ENCODE peak calls at places on chromosome 15, in five cellular contexts. One of them, this sample, is unnamed.

GRCh38 chr15:63833246-63833696 is 477 bp downstream of the HERC1 start:
- DNase-seq in SK-N-SH: peak; percentile 80
- DNase-seq in adrenal gland: peak; percentile 65
- DNase-seq in A549: no peak
- DNase-seq in AG04450: no peak
- DNase-seq in this sample: peak; percentile 40

GRCh38 chr15:33068007-33068441 is 126.5 kb downstream of the FMN1 start:
- DNase-seq in A549: peak; percentile 67
- DNase-seq in adrenal gland: peak; percentile 68
- DNase-seq in SK-N-SH: peak; percentile 42
- DNase-seq in AG04450: no peak
- DNase-seq in this sample: peak; percentile 87

GRCh38 chr15:66390670-66391069 is 4.0 kb downstream of the MAP2K1 start:
- DNase-seq in A549: no peak
- DNase-seq in SK-N-SH: no peak
- DNase-seq in AG04450: no peak
- DNase-seq in adrenal gland: no peak
- DNase-seq in this sample: no peak

GRCh38 chr15:68699881-68700394 is 120.8 kb downstream of the ANP32A start:
- DNase-seq in AG04450: no peak
- DNase-seq in adrenal gland: no peak
- DNase-seq in A549: no peak
- DNase-seq in SK-N-SH: no peak
- DNase-seq in this sample: no peak

GRCh38 chr15:22871481-22872076 is 33.1 kb downstream of the NIPA2 start:
- DNase-seq in A549: no peak
- DNase-seq in AG04450: no peak
- DNase-seq in SK-N-SH: no peak
- DNase-seq in adrenal gland: no peak
- DNase-seq in this sample: no peak

GRCh38 chr15:63973212-63974009 is 72.9 kb downstream of the DAPK2 start:
- DNase-seq in A549: peak; percentile 33
- DNase-seq in AG04450: no peak
- DNase-seq in SK-N-SH: no peak
- DNase-seq in adrenal gland: no peak
- DNase-seq in this sample: no peak

GRCh38 chr15:71066983-71067382 is 48.3 kb upstream of the THSD4 start:
- DNase-seq in A549: no peak
- DNase-seq in SK-N-SH: no peak
- DNase-seq in adrenal gland: no peak
- DNase-seq in AG04450: peak; percentile 88
- DNase-seq in this sample: no peak

GRCh38 chr15:81001180-81002003 is 669 bp downstream of the TLNRD1 start:
- DNase-seq in A549: peak; percentile 60
- DNase-seq in adrenal gland: peak; percentile 76
- DNase-seq in AG04450: no peak
- DNase-seq in SK-N-SH: peak; percentile 77
- DNase-seq in this sample: peak; percentile 65

GRCh38 chr15:92643849-92644815 is 11.4 kb downstream of the FAM174B start:
- DNase-seq in AG04450: no peak
- DNase-seq in SK-N-SH: no peak
- DNase-seq in A549: no peak
- DNase-seq in adrenal gland: no peak
- DNase-seq in this sample: no peak

GRCh38 chr15:66515901-66516322 is 10.8 kb downstream of the ZWILCH start:
- DNase-seq in SK-N-SH: no peak
- DNase-seq in adrenal gland: no peak
- DNase-seq in A549: no peak
- DNase-seq in AG04450: no peak
- DNase-seq in this sample: no peak

GRCh38 chr15:26676115-26676514 is 96.8 kb downstream of the GABRB3 start:
- DNase-seq in adrenal gland: no peak
- DNase-seq in SK-N-SH: no peak
- DNase-seq in AG04450: no peak
- DNase-seq in A549: no peak
- DNase-seq in this sample: no peak
- H3K9me3 ChIP-seq in adrenal gland: no peaks in the 10 kb centered on the region
- H3K9me3 ChIP-seq in SK-N-SH: no peaks in the 10 kb centered on the region
- H3K9me3 ChIP-seq in AG04450: peaks cover 12% of the 10 kb centered on the region
- H3K9me3 ChIP-seq in A549: no peaks in the 10 kb centered on the region
- H3K9me3 ChIP-seq in this sample: no peaks in the 10 kb centered on the region

GRCh38 chr15:46854559-46854958 is 862.7 kb upstream of the SEMA6D start:
- DNase-seq in adrenal gland: no peak
- DNase-seq in A549: no peak
- DNase-seq in SK-N-SH: no peak
- DNase-seq in AG04450: no peak
- DNase-seq in this sample: no peak

GRCh38 chr15:46857103-46857502 is 860.2 kb upstream of the SEMA6D start:
- DNase-seq in adrenal gland: no peak
- DNase-seq in SK-N-SH: no peak
- DNase-seq in A549: no peak
- DNase-seq in AG04450: no peak
- DNase-seq in this sample: no peak

GRCh38 chr15:46855388-46855787 is 861.9 kb upstream of the SEMA6D start:
- DNase-seq in AG04450: no peak
- DNase-seq in adrenal gland: no peak
- DNase-seq in SK-N-SH: no peak
- DNase-seq in A549: no peak
- DNase-seq in this sample: no peak

GRCh38 chr15:46848704-46849103 is 868.6 kb upstream of the SEMA6D start:
- DNase-seq in AG04450: no peak
- DNase-seq in SK-N-SH: no peak
- DNase-seq in adrenal gland: no peak
- DNase-seq in A549: no peak
- DNase-seq in this sample: no peak

DNA sequence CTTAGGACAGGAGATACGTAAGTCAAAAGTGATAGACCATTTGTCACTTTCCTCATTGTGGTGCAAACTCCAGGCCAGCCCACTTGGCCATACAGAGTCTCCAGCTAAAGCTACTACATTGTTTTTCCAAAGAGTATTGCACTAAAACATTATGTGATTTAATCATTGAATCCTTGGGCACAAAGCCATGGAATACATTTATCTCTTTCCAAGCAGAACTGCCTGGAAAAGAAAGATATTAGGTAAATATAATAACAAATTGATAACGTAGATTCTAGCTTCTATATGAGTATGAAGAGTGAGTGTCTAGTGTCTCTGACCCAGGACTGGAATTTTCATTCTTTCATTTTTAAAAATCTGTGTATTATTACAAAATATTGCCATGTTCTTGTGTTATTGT is 863.7 kb upstream of the SEMA6D start:
- DNase-seq in AG04450: no peak
- DNase-seq in adrenal gland: no peak
- DNase-seq in A549: no peak
- DNase-seq in SK-N-SH: peak; percentile 17
- DNase-seq in this sample: no peak
- H3K9me3 ChIP-seq in AG04450: no peaks in the 10 kb centered on the region
- H3K9me3 ChIP-seq in adrenal gland: no peaks in the 10 kb centered on the region
- H3K9me3 ChIP-seq in A549: no peaks in the 10 kb centered on the region
- H3K9me3 ChIP-seq in SK-N-SH: no peaks in the 10 kb centered on the region
- H3K9me3 ChIP-seq in this sample: no peaks in the 10 kb centered on the region

GRCh38 chr15:87816811-87817210 is 439.7 kb downstream of the NTRK3 start:
- DNase-seq in SK-N-SH: no peak
- DNase-seq in AG04450: peak; percentile 90
- DNase-seq in A549: peak; percentile 75
- DNase-seq in adrenal gland: no peak
- DNase-seq in this sample: no peak
- H3K9me3 ChIP-seq in SK-N-SH: no peaks in the 10 kb centered on the region
- H3K9me3 ChIP-seq in AG04450: no peaks in the 10 kb centered on the region
- H3K9me3 ChIP-seq in A549: no peaks in the 10 kb centered on the region
- H3K9me3 ChIP-seq in adrenal gland: no peaks in the 10 kb centered on the region
- H3K9me3 ChIP-seq in this sample: no peaks in the 10 kb centered on the region

DNA sequence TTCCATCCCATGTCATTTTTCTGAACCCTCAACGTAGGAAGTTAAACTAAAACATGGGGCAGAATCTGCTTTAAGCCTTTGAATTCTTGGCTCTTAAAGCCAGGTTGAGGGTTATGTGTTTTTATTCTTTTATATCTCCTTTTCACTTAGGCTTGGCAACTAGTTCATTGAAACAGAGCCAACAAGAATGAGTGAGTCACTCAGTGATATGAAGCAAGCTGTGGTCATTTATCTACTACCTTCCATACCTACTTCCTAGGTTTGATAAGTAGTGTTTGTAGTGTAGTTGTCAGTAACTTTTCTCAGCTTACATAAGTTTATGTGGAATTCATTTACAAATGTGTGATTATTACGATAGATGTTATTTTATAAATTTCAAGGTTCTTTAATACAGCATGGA is 67.4 kb downstream of the SNRPN start:
- DNase-seq in SK-N-SH: no peak
- DNase-seq in adrenal gland: no peak
- DNase-seq in A549: no peak
- DNase-seq in AG04450: no peak
- DNase-seq in this sample: no peak
- H3K9me3 ChIP-seq in SK-N-SH: no peaks in the 10 kb centered on the region
- H3K9me3 ChIP-seq in adrenal gland: no peaks in the 10 kb centered on the region
- H3K9me3 ChIP-seq in A549: peaks cover 13% of the 10 kb centered on the region
- H3K9me3 ChIP-seq in AG04450: no peaks in the 10 kb centered on the region
- H3K9me3 ChIP-seq in this sample: peaks cover 75% of the 10 kb centered on the region

GRCh38 chr15:31262143-31262530 is 64.5 kb upstream of the KLF13 start:
- DNase-seq in adrenal gland: no peak
- DNase-seq in A549: no peak
- DNase-seq in AG04450: no peak
- DNase-seq in SK-N-SH: no peak
- DNase-seq in this sample: peak; percentile 10

GRCh38 chr15:31262901-31263671 is 63.5 kb upstream of the KLF13 start:
- DNase-seq in A549: no peak
- DNase-seq in adrenal gland: peak; percentile 73
- DNase-seq in SK-N-SH: no peak
- DNase-seq in AG04450: no peak
- DNase-seq in this sample: peak; percentile 30

GRCh38 chr15:31259562-31260252 is 66.9 kb upstream of the KLF13 start:
- DNase-seq in adrenal gland: no peak
- DNase-seq in A549: no peak
- DNase-seq in AG04450: no peak
- DNase-seq in SK-N-SH: no peak
- DNase-seq in this sample: no peak

GRCh38 chr15:31261266-31262142 is 65.1 kb upstream of the KLF13 start:
- DNase-seq in adrenal gland: peak; percentile 53
- DNase-seq in A549: no peak
- DNase-seq in AG04450: no peak
- DNase-seq in SK-N-SH: no peak
- DNase-seq in this sample: peak; percentile 28

GRCh38 chr15:31260646-31261265 is 65.9 kb upstream of the KLF13 start:
- DNase-seq in adrenal gland: peak; percentile 23
- DNase-seq in A549: no peak
- DNase-seq in AG04450: no peak
- DNase-seq in SK-N-SH: no peak
- DNase-seq in this sample: peak; percentile 7
- H3K9me3 ChIP-seq in adrenal gland: no peaks in the 10 kb centered on the region
- H3K9me3 ChIP-seq in A549: peaks cover 2% of the 10 kb centered on the region
- H3K9me3 ChIP-seq in AG04450: no peaks in the 10 kb centered on the region
- H3K9me3 ChIP-seq in SK-N-SH: no peaks in the 10 kb centered on the region
- H3K9me3 ChIP-seq in this sample: no peaks in the 10 kb centered on the region

DNA sequence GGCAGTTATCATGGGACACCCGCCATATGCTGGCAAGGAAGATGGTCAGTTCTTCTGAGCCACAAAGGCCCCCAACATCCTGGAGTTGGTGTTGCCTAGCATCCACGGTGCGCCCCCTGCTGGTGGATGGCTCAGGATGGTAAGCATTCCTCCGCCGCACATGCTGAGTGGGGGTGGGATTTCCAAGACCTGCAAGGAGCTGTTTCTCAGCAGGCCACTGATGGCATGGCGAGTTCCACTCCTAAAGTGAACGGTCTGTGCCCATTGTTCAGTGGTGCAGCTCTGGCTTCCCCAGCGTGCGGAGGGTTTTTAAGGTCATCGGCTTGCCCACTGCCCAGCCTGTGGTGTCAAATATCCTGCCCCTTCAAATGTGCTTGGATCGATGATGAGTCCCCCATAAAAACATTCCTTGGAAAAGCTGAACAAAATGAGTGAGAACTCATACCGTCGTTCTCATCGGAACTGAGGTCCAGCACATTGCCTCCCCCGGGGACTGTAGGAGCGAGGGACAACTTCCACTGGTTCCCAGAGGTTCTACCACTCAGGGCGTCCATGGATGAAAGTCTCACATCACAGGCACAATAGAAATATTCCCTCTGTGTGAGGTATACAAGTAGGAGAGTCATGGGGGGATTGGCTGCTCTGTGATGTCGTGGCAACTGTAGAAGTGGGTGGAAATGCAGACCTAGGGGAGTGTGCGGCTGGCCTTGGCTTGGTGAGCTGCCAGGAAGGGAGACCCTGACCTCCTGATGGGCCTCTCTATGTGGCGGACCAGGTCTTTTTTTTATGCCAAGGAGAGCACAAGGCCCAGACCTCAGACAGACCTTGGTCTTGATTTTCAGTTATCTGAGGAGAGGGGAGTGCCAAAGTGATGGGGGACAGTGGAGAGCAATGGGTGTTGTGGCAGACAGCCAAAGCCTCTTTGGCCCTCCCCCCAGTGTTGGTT is 102.0 kb downstream of the SNRPN start:
- DNase-seq in AG04450: no peak
- DNase-seq in adrenal gland: peak; percentile 48
- DNase-seq in SK-N-SH: no peak
- DNase-seq in A549: peak; percentile 10
- DNase-seq in this sample: peak; percentile 17
- H3K9me3 ChIP-seq in AG04450: peaks cover 100% of the 10 kb centered on the region
- H3K9me3 ChIP-seq in adrenal gland: no peaks in the 10 kb centered on the region
- H3K9me3 ChIP-seq in SK-N-SH: no peaks in the 10 kb centered on the region
- H3K9me3 ChIP-seq in A549: peaks cover 64% of the 10 kb centered on the region
- H3K9me3 ChIP-seq in this sample: peaks cover 100% of the 10 kb centered on the region

This sample was measured in stomach.